ENCODE peak calls at places on chromosomes 3 and 15, in seven cellular contexts. W is keratinocyte; Z is natural killer cell; R is BJ; L is BE2C; P is A673; T is CD4-positive, alpha-beta T cell. M is an unnamed sample.

GRCh38 chr3:140270329-140270728 is 335.3 kb downstream of the CLSTN2 start:
- DNase-seq in T (no peak), R (no peak), W (no peak), Z (no peak), P (no peak), L (no peak), M (no peak)

GRCh38 chr3:51942603-51943450 is 664 bp downstream of the PARP3 start:
- DNase-seq in R (no peak), W (no peak), T (peak), L (no peak), P (no peak), Z (peak), M (peak)

GRCh38 chr3:162641317-162641716 is 1144.7 kb downstream of the OTOL1 start:
- DNase-seq in W (no peak), T (no peak), Z (no peak), P (no peak), L (no peak), R (no peak), M (no peak)

GRCh38 chr3:124514681-124515080 is 215.6 kb upstream of the UMPS start:
- DNase-seq in T (no peak), R (no peak), L (no peak), P (no peak), W (no peak), Z (no peak), M (no peak)

GRCh38 chr15:100712226-100712625 is 109.8 kb downstream of the ASB7 start:
- DNase-seq in Z (no peak), L (no peak), R (no peak), P (no peak), T (no peak), W (no peak), M (no peak)

GRCh38 chr15:92421980-92422379 is 28.3 kb downstream of the ST8SIA2 start:
- DNase-seq in Z (no peak), R (no peak), P (no peak), L (no peak), W (no peak), T (no peak), M (no peak)

GRCh38 chr3:135503429-135504083 is 462.0 kb upstream of the PPP2R3A start:
- DNase-seq in T (no peak), W (peak), Z (no peak), P (peak), L (peak), R (peak), M (peak)

GRCh38 chr3:140931801-140932200 is 9.8 kb upstream of the SLC25A36 start:
- DNase-seq in W (no peak), R (no peak), Z (no peak), T (no peak), P (no peak), L (no peak), M (no peak)

GRCh38 chr15:35168464-35168863 is 83.4 kb upstream of the NANOGP8 start:
- DNase-seq in P (peak), T (no peak), L (no peak), R (peak), W (no peak), Z (no peak), M (no peak)

GRCh38 chr15:80970018-80970657 is 19.5 kb downstream of the MESD start:
- DNase-seq in R (no peak), L (peak), P (peak), Z (peak), W (no peak), T (peak), M (peak)

GRCh38 chr3:72347819-72348319 is 500.4 kb downstream of the SHQ1 start:
- DNase-seq in Z (peak), R (no peak), L (no peak), W (peak), P (no peak), T (no peak), M (no peak)

GRCh38 chr15:50064674-50065073 is 54.4 kb downstream of the ATP8B4 start:
- DNase-seq in T (no peak), Z (no peak), P (no peak), W (no peak), R (no peak), L (no peak), M (no peak)

GRCh38 chr15:98952381-98952803 is 55.2 kb downstream of the PGPEP1L start:
- DNase-seq in Z (no peak), L (no peak), W (no peak), P (no peak), R (no peak), T (no peak), M (peak)

GRCh38 chr3:39180546-39181346 is 11.6 kb downstream of the XIRP1 start:
- DNase-seq in Z (peak), T (peak), W (peak), R (peak), P (peak), L (peak), M (peak)
- TF ChIP-seq CTCF in Z (no peak), T (no peak), W (peak), R (peak), P (no peak), L (no peak), M (no peak)

GRCh38 chr3:70979983-70980645 is 603.4 kb downstream of the FOXP1 start:
- DNase-seq in Z (no peak), W (no peak), P (no peak), L (no peak), T (no peak), R (no peak), M (no peak)

GRCh38 chr3:70980646-70981031 is 602.9 kb downstream of the FOXP1 start:
- DNase-seq in T (no peak), L (no peak), Z (no peak), P (no peak), R (no peak), W (no peak), M (no peak)

GRCh38 chr3:70981252-70981933 is 602.1 kb downstream of the FOXP1 start:
- DNase-seq in Z (no peak), P (peak), R (no peak), L (no peak), W (no peak), T (no peak), M (no peak)

GRCh38 chr3:70982700-70983140 is 600.8 kb downstream of the FOXP1 start:
- DNase-seq in T (no peak), P (no peak), L (no peak), R (peak), Z (no peak), W (no peak), M (no peak)

GRCh38 chr3:70982274-70982673 is 601.3 kb downstream of the FOXP1 start:
- DNase-seq in P (no peak), W (no peak), R (peak), L (no peak), T (no peak), Z (no peak), M (no peak)
- TF ChIP-seq CTCF in P (no peak), W (no peak), R (no peak), L (no peak), T (no peak), Z (no peak), M (no peak)

GRCh38 chr3:186515115-186515514 is 29.1 kb downstream of the CRYGS start:
- DNase-seq in R (no peak), Z (no peak), T (no peak), L (no peak), P (no peak), W (no peak), M (no peak)

GRCh38 chr3:186516645-186517044 is 27.5 kb downstream of the CRYGS start:
- DNase-seq in T (no peak), P (no peak), R (no peak), Z (no peak), W (no peak), L (no peak), M (no peak)

GRCh38 chr3:186511702-186512101 is 32.5 kb downstream of the CRYGS start:
- DNase-seq in W (no peak), T (no peak), R (no peak), P (no peak), L (no peak), Z (no peak), M (no peak)

GRCh38 chr3:186512570-186513302 is 31.4 kb downstream of the CRYGS start:
- DNase-seq in L (no peak), P (no peak), T (no peak), W (no peak), R (no peak), Z (no peak), M (peak)

GRCh38 chr3:186514296-186515002 is 29.7 kb downstream of the CRYGS start:
- DNase-seq in T (no peak), L (no peak), R (no peak), W (no peak), P (peak), Z (no peak), M (no peak)
- TF ChIP-seq CTCF in T (no peak), L (peak), R (peak), W (peak), P (peak), Z (no peak), M (peak)

GRCh38 chr3:171328419-171329082 is 131.7 kb downstream of the TNIK start:
- DNase-seq in W (no peak), R (no peak), T (peak), P (peak), Z (peak), L (peak), M (no peak)
- TF ChIP-seq CTCF in W (peak), R (peak), T (peak), P (peak), Z (peak), L (peak), M (peak)

DNA sequence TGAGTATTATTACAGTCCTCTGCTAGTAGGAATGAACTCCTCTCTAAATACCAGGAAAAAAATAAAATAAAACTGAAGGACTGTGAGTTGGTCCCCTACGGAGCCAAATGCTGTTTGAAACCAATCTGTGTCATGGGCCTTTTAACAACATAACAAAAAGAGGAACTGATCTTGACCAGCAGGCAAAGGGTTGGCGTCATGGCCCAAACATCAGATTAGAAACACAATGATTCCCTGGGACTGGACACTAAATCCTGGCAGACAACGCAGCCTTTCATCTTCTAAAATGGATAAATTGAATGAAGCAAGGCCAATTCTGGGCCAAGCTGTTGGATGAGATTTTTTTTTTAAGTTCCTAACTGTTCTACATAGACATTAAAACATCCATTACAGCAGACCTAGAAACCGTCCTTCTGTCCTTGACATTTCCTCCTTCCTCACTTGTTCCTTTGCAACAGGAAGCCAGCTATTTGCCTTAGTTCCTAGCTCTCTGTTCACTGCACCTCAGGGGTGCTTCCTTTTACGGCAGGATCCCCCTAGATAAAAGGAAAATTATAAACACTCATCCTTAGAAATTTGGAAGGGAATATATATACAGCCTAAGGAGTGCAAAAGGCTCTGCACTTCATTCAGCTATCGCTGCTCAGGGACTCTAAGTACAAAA is 21.6 kb upstream of the TAFA4 start:
- DNase-seq in T (no peak), Z (no peak), P (peak), R (no peak), L (no peak), W (no peak), M (no peak)
- TF ChIP-seq CTCF in T (no peak), Z (no peak), P (no peak), R (no peak), L (no peak), W (no peak), M (no peak)

GRCh38 chr15:66080791-66081475 is 172.6 kb downstream of the MEGF11 start:
- DNase-seq in T (no peak), W (no peak), Z (no peak), L (peak), P (no peak), R (no peak), M (no peak)
- TF ChIP-seq CTCF in T (no peak), W (peak), Z (no peak), L (peak), P (peak), R (no peak), M (no peak)

GRCh38 chr3:45350643-45351042 is 37.7 kb upstream of the LARS2 start:
- DNase-seq in P (no peak), Z (no peak), L (no peak), W (no peak), R (no peak), T (no peak), M (no peak)
- TF ChIP-seq CTCF in P (no peak), Z (no peak), L (no peak), W (no peak), R (no peak), T (no peak), M (no peak)